ENCODE peak calls at places on chromosomes 7 and 10, in eight cellular contexts. A, F, R, N, L, T, X and D are unnamed samples.

GRCh38 chr7:133846203-133846945 is 280.8 kb upstream of the LRGUK start:
- DNase-seq in L (no peak), R (no peak), N (no peak), A (no peak), T (peak), F (no peak), X (no peak), D (no peak)

GRCh38 chr7:64643567-64643966 is 22.4 kb upstream of the ZNF107 start:
- DNase-seq in R (no peak), X (no peak), L (no peak), T (no peak), F (no peak), A (no peak), N (no peak), D (peak)

GRCh38 chr10:99375444-99375843 is 46.3 kb downstream of the CNNM1 start:
- DNase-seq in N (no peak), T (no peak), R (no peak), A (no peak), X (no peak), L (no peak), F (no peak), D (no peak)

GRCh38 chr10:99756158-99756557 is 24.1 kb downstream of the CUTC start:
- DNase-seq in F (no peak), N (no peak), A (no peak), R (no peak), T (no peak), L (no peak), X (no peak), D (no peak)

GRCh38 chr7:137080516-137081203 is 212.2 kb downstream of the CHRM2 start:
- DNase-seq in T (no peak), X (no peak), F (no peak), L (no peak), R (no peak), A (peak), N (no peak), D (no peak)

GRCh38 chr10:5840314-5841307 is 27.4 kb upstream of the GDI2 start:
- DNase-seq in T (no peak), F (peak), N (peak), R (peak), X (peak), L (no peak), A (no peak), D (no peak)

GRCh38 chr7:151010307-151011096 is 13.8 kb downstream of the ATG9B start:
- DNase-seq in T (no peak), R (no peak), A (peak), L (no peak), F (no peak), N (peak), X (no peak), D (no peak)

GRCh38 chr7:28776463-28777157 is 181.5 kb downstream of the TRIL start:
- DNase-seq in A (peak), L (no peak), N (peak), R (no peak), F (no peak), T (no peak), X (no peak), D (no peak)

GRCh38 chr10:77116904-77117303 is 520.7 kb downstream of the KCNMA1 start:
- DNase-seq in R (no peak), A (no peak), N (no peak), X (no peak), F (no peak), T (peak), L (no peak), D (peak)

GRCh38 chr10:57627642-57628178 is 640.0 kb downstream of the IPMK start:
- DNase-seq in L (no peak), T (no peak), A (no peak), R (no peak), N (no peak), F (no peak), X (no peak), D (no peak)

GRCh38 chr10:61047011-61047410 is 103.0 kb upstream of the RHOBTB1 start:
- DNase-seq in R (no peak), X (no peak), N (peak), A (no peak), L (peak), T (peak), F (no peak), D (no peak)

GRCh38 chr10:45457487-45457886 is 83.5 kb downstream of the ALOX5 start:
- DNase-seq in A (no peak), X (no peak), T (peak), L (no peak), F (no peak), N (no peak), R (no peak), D (no peak)

GRCh38 chr7:111483078-111483477 is 79.2 kb downstream of the IMMP2L start:
- DNase-seq in F (no peak), L (no peak), T (no peak), A (no peak), R (no peak), X (no peak), N (no peak), D (no peak)

GRCh38 chr10:43029043-43029442 is 47.8 kb upstream of the RET start:
- DNase-seq in X (peak), A (no peak), R (no peak), T (no peak), N (no peak), L (no peak), F (no peak), D (no peak)

GRCh38 chr7:38880454-38880853 is 28.5 kb downstream of the VPS41 start:
- DNase-seq in T (no peak), N (no peak), F (no peak), X (no peak), A (no peak), L (no peak), R (no peak), D (no peak)

GRCh38 chr7:55207423-55207822 is 157.7 kb upstream of the LANCL2 start:
- DNase-seq in R (no peak), N (no peak), A (no peak), X (no peak), L (no peak), F (no peak), T (no peak), D (no peak)

DNA sequence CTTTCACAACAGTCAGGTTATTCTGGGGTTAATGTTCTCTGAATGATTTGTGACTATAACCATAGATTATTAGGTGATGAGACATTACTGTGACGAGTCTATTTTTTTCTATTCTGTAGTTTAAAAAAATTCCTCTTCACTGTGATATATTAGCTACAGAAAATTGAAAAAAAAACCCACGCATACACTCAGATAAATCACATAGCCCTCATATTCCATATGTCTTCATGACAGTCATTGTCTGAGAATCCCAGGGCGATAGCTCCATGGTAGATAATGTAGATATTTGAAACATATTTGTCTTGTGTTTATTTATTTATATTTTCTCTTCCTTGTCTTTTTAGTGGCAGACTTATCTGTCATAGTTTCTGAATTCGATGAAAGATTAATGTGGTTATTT is 110.0 kb downstream of the CAMK1D start:
- DNase-seq in A (no peak), N (no peak), F (peak), R (no peak), T (no peak), L (no peak), X (no peak), D (no peak)
- H3K4me3 ChIP-seq in A (no peak), N (no peak), F (no peak), R (no peak), T (no peak), L (no peak), X (no peak), D (no peak)

GRCh38 chr10:122462533-122463465 is 1.4 kb downstream of the HTRA1 start:
- DNase-seq in L (no peak), A (peak), F (peak), T (peak), N (peak), X (peak), R (peak), D (peak)
- H3K4me3 ChIP-seq in L (peak), A (peak), F (peak), T (peak), N (peak), X (peak), R (peak), D (peak)

GRCh38 chr7:45922810-45923209 is 1.7 kb upstream of the IGFBP3 start:
- DNase-seq in F (no peak), L (no peak), X (no peak), R (no peak), N (peak), T (peak), A (no peak), D (peak)

GRCh38 chr7:45924283-45924682 is 3.2 kb upstream of the IGFBP3 start:
- DNase-seq in F (peak), R (no peak), T (peak), A (peak), L (peak), N (peak), X (peak), D (peak)

GRCh38 chr7:45923818-45924217 is 2.7 kb upstream of the IGFBP3 start:
- DNase-seq in F (no peak), X (no peak), T (no peak), N (no peak), L (no peak), A (no peak), R (no peak), D (no peak)

GRCh38 chr7:45921699-45922519 is 837 bp upstream of the IGFBP3 start:
- DNase-seq in L (no peak), F (peak), X (peak), R (peak), A (peak), N (peak), T (peak), D (peak)

DNA sequence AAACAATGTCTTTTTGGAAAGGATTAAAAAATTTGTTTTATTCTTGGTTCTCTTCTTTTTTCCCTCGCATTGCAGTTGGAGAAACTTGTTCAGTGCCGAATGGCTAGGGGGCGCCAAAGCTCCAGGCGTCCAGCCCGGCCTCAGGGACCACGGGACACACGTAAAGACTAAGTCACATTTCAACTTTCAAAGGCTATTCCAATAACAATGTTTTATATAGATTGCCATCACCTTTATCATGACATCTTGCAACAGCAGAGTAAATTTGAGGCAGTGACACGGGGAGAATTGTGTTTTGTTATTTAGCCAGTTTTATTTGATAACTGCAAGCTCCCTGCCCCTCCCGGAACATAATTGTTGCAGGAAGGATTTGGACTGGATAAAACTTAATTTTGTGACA is 2.2 kb upstream of the IGFBP3 start:
- DNase-seq in N (peak), A (peak), R (peak), T (peak), X (peak), F (peak), L (peak), D (peak)
- H3K4me3 ChIP-seq in N (no peak), A (no peak), R (peak), T (peak), X (peak), F (peak), L (no peak), D (no peak)

GRCh38 chr10:125694874-125695273 is 11.9 kb upstream of the TEX36 start:
- DNase-seq in X (no peak), N (peak), T (peak), F (peak), L (peak), A (peak), R (no peak), D (peak)
- H3K4me3 ChIP-seq in X (no peak), N (no peak), T (peak), F (no peak), L (no peak), A (no peak), R (no peak), D (no peak)